ENCODE peak calls at places on chromosomes 6 and 20, in eight cellular contexts. R, E, B, C, H, X, S and L are unnamed samples.

GRCh38 chr6:152716322-152716721 is 18.6 kb downstream of the MYCT1 start:
- DNase-seq in R (no peak), E (no peak), B (no peak), C (no peak), H (no peak), X (no peak), S (no peak), L (no peak)

GRCh38 chr20:53163486-53163885 is 191.3 kb downstream of the TSHZ2 start:
- DNase-seq in R (no peak), E (no peak), B (no peak), C (no peak), H (no peak), X (no peak), S (no peak), L (no peak)

GRCh38 chr6:104644848-104645247 is 214.9 kb downstream of the HACE1 start:
- DNase-seq in R (no peak), E (no peak), B (no peak), C (no peak), H (no peak), X (no peak), S (no peak), L (no peak)

GRCh38 chr20:49230575-49231211 is 11.5 kb downstream of the DDX27 start:
- DNase-seq in R (peak), E (no peak), B (no peak), C (no peak), H (no peak), X (peak), S (no peak), L (peak)

GRCh38 chr6:3849681-3850450 is 693 bp downstream of the FAM50B start:
- DNase-seq in R (peak), E (no peak), B (no peak), C (no peak), H (no peak), X (peak), S (no peak), L (no peak)

GRCh38 chr20:64056889-64057627 is 5.9 kb upstream of the TCEA2 start:
- DNase-seq in R (no peak), E (no peak), B (no peak), C (no peak), H (no peak), X (no peak), S (no peak), L (no peak)

GRCh38 chr6:117483004-117483644 is 650 bp downstream of the DCBLD1 start:
- DNase-seq in R (peak), E (peak), B (peak), C (peak), H (peak), X (peak), S (no peak), L (peak)

GRCh38 chr6:157455028-157455714 is 74.2 kb downstream of the ZDHHC14 start:
- DNase-seq in R (no peak), E (no peak), B (no peak), C (no peak), H (no peak), X (no peak), S (no peak), L (no peak)

GRCh38 chr20:52226370-52226769 is 34.8 kb upstream of the ZFP64 start:
- DNase-seq in R (no peak), E (no peak), B (no peak), C (no peak), H (no peak), X (no peak), S (no peak), L (no peak)

GRCh38 chr20:10077081-10077471 is 42.3 kb downstream of the ANKEF1 start:
- DNase-seq in R (no peak), E (peak), B (no peak), C (no peak), H (no peak), X (no peak), S (no peak), L (no peak)

GRCh38 chr6:170040906-170041305 is 250.0 kb downstream of the DLL1 start:
- DNase-seq in R (no peak), E (no peak), B (no peak), C (no peak), H (no peak), X (no peak), S (no peak), L (no peak)

GRCh38 chr6:45420083-45420908 is 42.6 kb upstream of the SUPT3H start:
- DNase-seq in R (peak), E (peak), B (peak), C (no peak), H (no peak), X (peak), S (peak), L (no peak)

GRCh38 chr6:91664327-91664959 is 1077.6 kb upstream of the MAP3K7 start:
- DNase-seq in R (no peak), E (no peak), B (peak), C (no peak), H (no peak), X (no peak), S (no peak), L (no peak)

GRCh38 chr6:22227824-22228610 is 68.8 kb downstream of the PRL start:
- DNase-seq in R (no peak), E (no peak), B (no peak), C (no peak), H (no peak), X (no peak), S (no peak), L (no peak)